ENCODE peak calls at places on chromosomes 11 and 22, in nine cellular contexts. X is kidney; U is IMR-90; Q is lung; W is cardiac muscle cell; R is right lobe of liver; A is A549; I is SK-N-SH; E is effector memory CD4-positive, alpha-beta T cell. V is an unnamed sample.

GRCh38 chr22:41908409-41909289 is 6.2 kb downstream of the SHISA8 start:
- DNase-seq in X (no peak), U (no peak), Q (no peak), W (no peak), R (peak; percentile 60), A (no peak), I (peak; percentile 71), E (no peak), V (no peak)

GRCh38 chr11:109039611-109040010 is 374.7 kb downstream of the DDX10 start:
- DNase-seq in X (no peak), U (no peak), Q (no peak), W (no peak), R (no peak), A (no peak), I (no peak), E (no peak), V (no peak)

GRCh38 chr11:587978-588380 is 11.7 kb downstream of the PHRF1 start:
- DNase-seq in X (no peak), U (peak; percentile 58), Q (no peak), W (peak; percentile 71), R (peak; percentile 94), A (peak; percentile 54), I (no peak), E (peak; percentile 50), V (no peak)

GRCh38 chr11:6405039-6405667 is 13.7 kb downstream of the APBB1 start:
- DNase-seq in X (peak; percentile 92), U (no peak), Q (no peak), W (peak; percentile 31), R (no peak), A (no peak), I (peak; percentile 68), E (no peak), V (peak; percentile 41)

GRCh38 chr11:126282742-126283591 is at the start of gene TIRAP:
- DNase-seq in X (peak; percentile 89), U (peak; percentile 42), Q (peak; percentile 69), W (peak; percentile 63), R (peak; percentile 86), A (peak; percentile 33), I (peak; percentile 90), E (peak; percentile 28), V (peak; percentile 69)

GRCh38 chr22:29231971-29232959 is 26.6 kb downstream of the EMID1 start:
- DNase-seq in X (peak; percentile 91), U (no peak), Q (no peak), W (peak; percentile 63), R (peak; percentile 95), A (no peak), I (peak; percentile 20), E (no peak), V (no peak)

GRCh38 chr11:8768625-8769333 is 86.2 kb downstream of the RPL27A start:
- DNase-seq in X (no peak), U (peak; percentile 89), Q (peak; percentile 57), W (peak; percentile 56), R (peak; percentile 30), A (no peak), I (no peak), E (no peak), V (peak; percentile 30)

GRCh38 chr11:30889116-30889765 is 303.1 kb upstream of the MPPED2 start:
- DNase-seq in X (no peak), U (peak; percentile 45), Q (no peak), W (peak; percentile 2), R (no peak), A (no peak), I (no peak), E (no peak), V (no peak)

GRCh38 chr11:33064033-33064825 is 24.9 kb downstream of the TCP11L1 start:
- DNase-seq in X (no peak), U (no peak), Q (no peak), W (peak; percentile 11), R (no peak), A (no peak), I (no peak), E (no peak), V (no peak)

GRCh38 chr11:127106142-127106541 is 105.6 kb upstream of the KIRREL3 start:
- DNase-seq in X (no peak), U (peak; percentile 12), Q (no peak), W (no peak), R (peak; percentile 66), A (no peak), I (no peak), E (no peak), V (no peak)

GRCh38 chr11:47269002-47269828 is 718 bp upstream of the MADD start:
- DNase-seq in X (peak; percentile 96), U (peak; percentile 82), Q (peak; percentile 86), W (peak; percentile 94), R (peak; percentile 93), A (peak; percentile 89), I (peak; percentile 98), E (peak; percentile 71), V (peak; percentile 90)

GRCh38 chr11:6757373-6757967 is 14.3 kb downstream of the OR2AG2 start:
- DNase-seq in X (no peak), U (peak; percentile 59), Q (no peak), W (peak; percentile 75), R (peak; percentile 50), A (peak; percentile 35), I (peak; percentile 27), E (peak; percentile 16), V (peak; percentile 30)

GRCh38 chr11:64842366-64842759 is 2.1 kb downstream of the CDC42BPG start:
- DNase-seq in X (no peak), U (no peak), Q (no peak), W (no peak), R (no peak), A (no peak), I (no peak), E (no peak), V (no peak)
- H3K27ac ChIP-seq in X (no peak overlapping the region), U (no peak overlapping the region), Q (peak overlapping the region; percentile 69), W (no peak overlapping the region), R (no peak overlapping the region), A (peak overlapping the region; percentile 82), I (no peak overlapping the region), E (no peak overlapping the region), V (no peak overlapping the region)

GRCh38 chr22:48678171-48679135 is 1149.2 kb downstream of the BRD1 start:
- DNase-seq in X (peak; percentile 47), U (no peak), Q (no peak), W (no peak), R (no peak), A (no peak), I (no peak), E (no peak), V (no peak)
- H3K4me3 ChIP-seq in X (no peak overlapping the region), U (no peak overlapping the region), Q (no peak overlapping the region), W (no peak overlapping the region), R (no peak overlapping the region), A (no peak overlapping the region), I (no peak overlapping the region), E (no peak overlapping the region), V (no peak overlapping the region)

GRCh38 chr11:36594316-36594989 is at the start of gene IFTAP:
- DNase-seq in X (peak; percentile 72), U (peak; percentile 92), Q (peak; percentile 54), W (peak; percentile 94), R (peak; percentile 67), A (peak; percentile 85), I (peak; percentile 75), E (peak; percentile 2), V (peak; percentile 64)
- H3K27ac ChIP-seq in X (peak within 1 kb of the TSS; percentile 23), U (peak within 1 kb of the TSS; percentile 61), Q (peak within 1 kb of the TSS; percentile 27), W (peak within 1 kb of the TSS; percentile 76), R (no peak within 1 kb of the TSS), A (peak within 1 kb of the TSS; percentile 79), I (no peak within 1 kb of the TSS), E (no peak within 1 kb of the TSS), V (peak within 1 kb of the TSS; percentile 59)

GRCh38 chr22:23519442-23520177 is 60.5 kb downstream of the IGLL1 start:
- DNase-seq in X (peak; percentile 76), U (no peak), Q (no peak), W (no peak), R (no peak), A (no peak), I (no peak), E (no peak), V (no peak)

GRCh38 chr22:23522642-23523251 is 57.3 kb downstream of the IGLL1 start:
- DNase-seq in X (peak; percentile 79), U (no peak), Q (no peak), W (peak; percentile 40), R (no peak), A (no peak), I (peak; percentile 67), E (no peak), V (no peak)

GRCh38 chr22:23523746-23524145 is 56.3 kb downstream of the IGLL1 start:
- DNase-seq in X (peak; percentile 25), U (no peak), Q (no peak), W (no peak), R (no peak), A (no peak), I (no peak), E (no peak), V (no peak)

GRCh38 chr22:23520875-23521441 is 59.1 kb downstream of the IGLL1 start:
- DNase-seq in X (peak; percentile 86), U (peak; percentile 29), Q (no peak), W (peak; percentile 64), R (no peak), A (peak; percentile 15), I (peak; percentile 70), E (no peak), V (no peak)

GRCh38 chr22:23521442-23522113 is 58.5 kb downstream of the IGLL1 start:
- DNase-seq in X (peak; percentile 97), U (peak; percentile 75), Q (peak; percentile 84), W (peak; percentile 97), R (peak; percentile 93), A (peak; percentile 70), I (peak; percentile 97), E (peak; percentile 55), V (peak; percentile 83)
- H3K4me3 ChIP-seq in X (peak overlapping the region; percentile 30), U (peak overlapping the region; percentile 28), Q (peak overlapping the region; percentile 37), W (no peak overlapping the region), R (peak overlapping the region; percentile 56), A (peak overlapping the region; percentile 44), I (peak overlapping the region; percentile 48), E (peak overlapping the region; percentile 40), V (peak overlapping the region; percentile 36)

GRCh38 chr22:46971776-46972150 is 209.3 kb downstream of the TBC1D22A start:
- DNase-seq in X (peak; percentile 52), U (no peak), Q (no peak), W (no peak), R (no peak), A (no peak), I (no peak), E (no peak), V (no peak)
- H3K27ac ChIP-seq in X (peak overlapping the region; percentile 40), U (no peak overlapping the region), Q (peak overlapping the region; percentile 86), W (no peak overlapping the region), R (peak overlapping the region; percentile 74), A (no peak overlapping the region), I (no peak overlapping the region), E (no peak overlapping the region), V (peak overlapping the region; percentile 10)

GRCh38 chr22:23892130-23892529 is 2.1 kb upstream of the MIF start:
- DNase-seq in X (no peak), U (no peak), Q (no peak), W (no peak), R (no peak), A (no peak), I (no peak), E (no peak), V (no peak)

GRCh38 chr22:23893957-23894709 is at the start of gene MIF:
- DNase-seq in X (peak; percentile 99), U (peak; percentile 91), Q (peak; percentile 96), W (peak; percentile 97), R (peak; percentile 95), A (peak; percentile 73), I (peak; percentile 98), E (peak; percentile 89), V (peak; percentile 96)

GRCh38 chr22:23893446-23893956 is 682 bp upstream of the MIF start:
- DNase-seq in X (no peak), U (no peak), Q (no peak), W (no peak), R (no peak), A (no peak), I (no peak), E (no peak), V (no peak)

GRCh38 chr22:23891726-23892125 is 2.5 kb upstream of the MIF start:
- DNase-seq in X (peak; percentile 35), U (no peak), Q (no peak), W (no peak), R (no peak), A (no peak), I (no peak), E (no peak), V (no peak)

GRCh38 chr22:23892626-23893445 is 1.3 kb upstream of the MIF start:
- DNase-seq in X (peak; percentile 69), U (no peak), Q (no peak), W (no peak), R (peak; percentile 84), A (no peak), I (no peak), E (no peak), V (no peak)
- H3K4me3 ChIP-seq in X (peak overlapping the region; percentile 73), U (no peak overlapping the region), Q (no peak overlapping the region), W (no peak overlapping the region), R (no peak overlapping the region), A (no peak overlapping the region), I (no peak overlapping the region), E (no peak overlapping the region), V (no peak overlapping the region)

V was measured in uterus.